ENCODE peak calls at places on chromosomes 6 and 20, in nine cellular contexts. D is psoas muscle; X is CD4-positive, alpha-beta memory T cell; Q is stimulated activated CD4-positive, alpha-beta T cell treated with anti-CD3 and anti-CD28 coated beads, Interleukin-1b, Interleukin-23, amount 100 ng/mL, for 48 hours; B is HL-60; N is PC-3; A is frontal cortex; P is AG09309; J is NCI-H526 treated with DMSO at 0.1 percent for 48 hours. Y is an unnamed sample.

GRCh38 chr20:7248392-7248992 is 481.0 kb downstream of the BMP2 start:
- DNase-seq in X (no peak), Q (no peak), D (no peak), P (no peak), J (no peak), N (no peak), B (no peak), A (no peak), Y (no peak)

GRCh38 chr6:155782739-155783459 is 327.3 kb upstream of the NOX3 start:
- DNase-seq in B (no peak), Q (no peak), P (peak; percentile 74), A (no peak), D (no peak), N (peak; percentile 74), X (no peak), J (no peak), Y (no peak)

GRCh38 chr6:50353603-50354002 is 303.9 kb upstream of the DEFB112 start:
- DNase-seq in X (no peak), J (peak; percentile 15), N (no peak), A (no peak), Q (no peak), B (no peak), D (no peak), P (no peak), Y (no peak)

GRCh38 chr6:149314325-149314724 is 3.2 kb upstream of the TAB2 start:
- DNase-seq in J (peak; percentile 11), Q (no peak), B (no peak), X (no peak), D (no peak), N (no peak), P (no peak), A (no peak), Y (no peak)

GRCh38 chr6:169249057-169249456 is 4.6 kb downstream of the THBS2 start:
- DNase-seq in P (no peak), J (no peak), A (no peak), D (no peak), X (no peak), B (no peak), N (no peak), Q (no peak), Y (no peak)

GRCh38 chr6:391559-392440 is at the start of gene IRF4:
- DNase-seq in B (no peak), J (no peak), N (no peak), P (no peak), Q (peak; percentile 73), A (no peak), D (peak; percentile 48), X (peak; percentile 19), Y (no peak)

GRCh38 chr20:10093087-10093591 is 58.4 kb downstream of the ANKEF1 start:
- DNase-seq in D (no peak), J (no peak), Q (no peak), N (peak; percentile 90), P (no peak), A (no peak), X (no peak), B (no peak), Y (no peak)

GRCh38 chr20:63734946-63735858 is 1.3 kb upstream of the LIME1 start:
- DNase-seq in J (no peak), N (no peak), D (no peak), B (no peak), P (no peak), A (no peak), Q (no peak), X (no peak), Y (no peak)

GRCh38 chr6:102356170-102356569 is 962.7 kb downstream of the GRIK2 start:
- DNase-seq in A (no peak), D (no peak), Q (no peak), X (no peak), J (no peak), N (no peak), P (no peak), B (no peak), Y (no peak)

GRCh38 chr6:130600880-130601341 is 226.3 kb upstream of the SMLR1 start:
- DNase-seq in Q (no peak), X (no peak), A (no peak), D (no peak), N (peak; percentile 54), J (no peak), B (no peak), P (peak; percentile 96), Y (no peak)

GRCh38 chr20:46573788-46574581 is 23.5 kb upstream of the OCSTAMP start:
- DNase-seq in A (no peak), P (no peak), D (no peak), N (peak; percentile 44), X (no peak), J (no peak), Q (no peak), B (no peak), Y (no peak)

GRCh38 chr6:74480561-74480960 is 725.3 kb downstream of the COL12A1 start:
- DNase-seq in P (no peak), N (no peak), J (no peak), D (no peak), A (no peak), X (no peak), B (no peak), Q (no peak), Y (no peak)

GRCh38 chr6:118029967-118030366 is 122.9 kb downstream of the SLC35F1 start:
- DNase-seq in J (no peak), D (no peak), B (no peak), A (no peak), P (no peak), X (no peak), N (no peak), Q (no peak), Y (no peak)

GRCh38 chr6:114121913-114122662 is 151.1 kb upstream of the HDAC2 start:
- DNase-seq in P (no peak), B (no peak), N (no peak), A (no peak), D (no peak), J (no peak), Q (no peak), X (no peak), Y (no peak)

Y was measured in SIG-M5.